ENCODE peak calls at places on chromosome 17, in four cellular contexts. L is mucosa of gallbladder, V is AG10803, G is AG09309. S is an unnamed sample.

GRCh38 chr17:17794382-17794781 is 42.4 kb downstream of the SREBF1 start:
- DNase-seq in G (no peak), V (no peak), L (no peak), S (no peak)

GRCh38 chr17:79944821-79945391 is 90.8 kb downstream of the TBC1D16 start:
- DNase-seq in V (no peak), L (no peak), G (no peak), S (no peak)

GRCh38 chr17:14547556-14547955 is 246.7 kb downstream of the HS3ST3B1 start:
- DNase-seq in L (no peak), G (no peak), V (no peak), S (no peak)

GRCh38 chr17:30363715-30364202 is 15.0 kb upstream of the CPD start:
- DNase-seq in L (peak; percentile 58), G (peak; percentile 61), V (peak; percentile 74), S (peak; percentile 66)

GRCh38 chr17:63988741-63989621 is 9.2 kb upstream of the PRR29 start:
- DNase-seq in G (no peak), V (peak; percentile 18), L (peak; percentile 38), S (no peak)

GRCh38 chr17:56597495-56597990 is 4.0 kb downstream of the NOG start:
- DNase-seq in V (no peak), L (no peak), G (no peak), S (no peak)

GRCh38 chr17:60652484-60653247 is 25.0 kb upstream of the BCAS3 start:
- DNase-seq in G (no peak), V (no peak), L (no peak), S (no peak)

GRCh38 chr17:30780343-30780742 is 44.1 kb downstream of the CRLF3 start:
- DNase-seq in V (no peak), G (no peak), L (no peak), S (no peak)

GRCh38 chr17:78712043-78712442 is 70.0 kb downstream of the CYTH1 start:
- DNase-seq in G (no peak), V (no peak), L (no peak), S (no peak)

GRCh38 chr17:37742114-37742761 is 2.6 kb downstream of the HNF1B start:
- DNase-seq in L (no peak), G (no peak), V (no peak), S (no peak)

GRCh38 chr17:19753661-19754463 is 5.8 kb upstream of the ALDH3A1 start:
- DNase-seq in G (no peak), V (peak; percentile 31), L (peak; percentile 30), S (no peak)

GRCh38 chr17:30530346-30531025 is 53.3 kb downstream of the GOSR1 start:
- DNase-seq in G (no peak), V (peak; percentile 59), L (no peak), S (no peak)

GRCh38 chr17:40621558-40621957 is 26.1 kb downstream of the SMARCE1 start:
- DNase-seq in G (no peak), V (peak; percentile 21), L (no peak), S (no peak)

GRCh38 chr17:68094481-68095078 is 59.0 kb downstream of the KPNA2 start:
- DNase-seq in L (no peak), G (no peak), V (no peak), S (no peak)

GRCh38 chr17:2087597-2088211 is 32.8 kb downstream of the HIC1 start:
- DNase-seq in L (peak; percentile 44), V (no peak), G (no peak), S (peak; percentile 51)

GRCh38 chr17:31269597-31269996 is 27.4 kb downstream of the OMG start:
- DNase-seq in G (peak; percentile 99), L (no peak), V (peak; percentile 100), S (no peak)

GRCh38 chr17:55852734-55853133 is 101.9 kb downstream of the PCTP start:
- DNase-seq in G (no peak), L (no peak), V (no peak), S (no peak)

GRCh38 chr17:9905078-9905415 is at the start of gene RCVRN:
- DNase-seq in L (no peak), G (no peak), V (no peak), S (no peak)

GRCh38 chr17:69723316-69723715 is 308.8 kb downstream of the MAP2K6 start:
- DNase-seq in G (no peak), V (no peak), L (no peak), S (no peak)

GRCh38 chr17:44241104-44241503 is 21.6 kb upstream of the UBTF start:
- DNase-seq in G (no peak), L (no peak), V (no peak), S (no peak)

GRCh38 chr17:41507315-41507880 is 2.0 kb upstream of the KRT13 start:
- DNase-seq in V (no peak), G (no peak), L (no peak), S (no peak)

GRCh38 chr17:68491381-68491849 is 20.8 kb upstream of the PRKAR1A start:
- DNase-seq in V (no peak), L (peak; percentile 20), G (no peak), S (peak; percentile 73)

GRCh38 chr17:79983456-79983855 is 52.2 kb downstream of the TBC1D16 start:
- DNase-seq in V (no peak), G (no peak), L (no peak), S (no peak)

GRCh38 chr17:76502326-76503211 is 1.3 kb upstream of the RHBDF2 start:
- DNase-seq in L (no peak), V (no peak), G (no peak), S (no peak)

GRCh38 chr17:81870155-81870977 is 771 bp downstream of the ARHGDIA start:
- DNase-seq in V (peak; percentile 45), L (peak; percentile 25), G (no peak), S (no peak)

GRCh38 chr17:70202840-70203239 is 33.5 kb downstream of the KCNJ2 start:
- DNase-seq in L (no peak), V (no peak), G (no peak), S (no peak)

GRCh38 chr17:81959362-81960129 is 1.4 kb downstream of the NOTUM start:
- DNase-seq in V (peak; percentile 35), G (no peak), L (peak; percentile 64), S (peak; percentile 68)

GRCh38 chr17:78137392-78138203 is 7.0 kb downstream of the TMC8 start:
- DNase-seq in G (no peak), L (no peak), V (no peak), S (peak; percentile 35)

GRCh38 chr17:13749566-13750235 is 148.0 kb upstream of the HS3ST3A1 start:
- DNase-seq in V (peak; percentile 71), L (no peak), G (no peak), S (no peak)

GRCh38 chr17:57415737-57416354 is 159.5 kb downstream of the MSI2 start:
- DNase-seq in V (no peak), L (no peak), G (no peak), S (no peak)

GRCh38 chr17:77811521-77811920 is 147.0 kb upstream of the TNRC6C start:
- DNase-seq in L (no peak), G (no peak), V (peak; percentile 8), S (peak; percentile 56)

GRCh38 chr17:69695646-69696045 is 281.1 kb downstream of the MAP2K6 start:
- DNase-seq in V (no peak), G (no peak), L (no peak), S (no peak)

GRCh38 chr17:19311421-19312215 is 50.9 kb downstream of the B9D1 start:
- DNase-seq in L (no peak), G (no peak), V (peak; percentile 34), S (no peak)

GRCh38 chr17:77864234-77865108 is 94.0 kb upstream of the TNRC6C start:
- DNase-seq in V (no peak), G (no peak), L (no peak), S (no peak)

GRCh38 chr17:48645639-48646182 is 19.6 kb upstream of the HOXB9 start:
- DNase-seq in L (no peak), G (no peak), V (no peak), S (no peak)

GRCh38 chr17:32494621-32495346 is 8.0 kb downstream of the CDK5R1 start:
- DNase-seq in L (no peak), G (no peak), V (no peak), S (no peak)

GRCh38 chr17:64992325-64992802 is 64.2 kb downstream of the GNA13 start:
- DNase-seq in V (peak; percentile 26), G (no peak), L (no peak), S (no peak)

S was measured in lung.